ENCODE peak calls at places on chromosomes 7 and 10, in five cellular contexts. One of them, this sample, is unnamed.

GRCh38 chr10:516766-517165 is 172.7 kb downstream of the DIP2C start:
- ATAC-seq in HCT116: no peak
- ATAC-seq in GM23338: no peak
- ATAC-seq in Panc1: no peak
- ATAC-seq in HepG2: no peak
- ATAC-seq in this sample: no peak

GRCh38 chr10:68330852-68331454 is 911 bp upstream of the HNRNPH3 start:
- ATAC-seq in HCT116: no peak
- ATAC-seq in GM23338: peak
- ATAC-seq in Panc1: peak
- ATAC-seq in HepG2: no peak
- ATAC-seq in this sample: no peak

GRCh38 chr7:116653646-116654045 is 18.4 kb upstream of the MET start:
- ATAC-seq in HCT116: peak
- ATAC-seq in GM23338: no peak
- ATAC-seq in Panc1: peak
- ATAC-seq in HepG2: no peak
- ATAC-seq in this sample: no peak

GRCh38 chr7:25073451-25073850 is 51.6 kb downstream of the CYCS start:
- ATAC-seq in HCT116: no peak
- ATAC-seq in GM23338: no peak
- ATAC-seq in Panc1: no peak
- ATAC-seq in HepG2: peak
- ATAC-seq in this sample: no peak

GRCh38 chr10:118871244-118871865 is 116.6 kb upstream of the CACUL1 start:
- ATAC-seq in HCT116: no peak
- ATAC-seq in GM23338: no peak
- ATAC-seq in Panc1: no peak
- ATAC-seq in HepG2: no peak
- ATAC-seq in this sample: no peak

GRCh38 chr10:127163632-127164031 is 32.8 kb downstream of the INSYN2A start:
- ATAC-seq in HCT116: no peak
- ATAC-seq in GM23338: no peak
- ATAC-seq in Panc1: no peak
- ATAC-seq in HepG2: no peak
- ATAC-seq in this sample: no peak

GRCh38 chr7:142754681-142755575 is 5.7 kb downstream of the PRSS1 start:
- ATAC-seq in HCT116: no peak
- ATAC-seq in GM23338: no peak
- ATAC-seq in Panc1: no peak
- ATAC-seq in HepG2: peak
- ATAC-seq in this sample: no peak

GRCh38 chr10:119538632-119539358 is 3.7 kb downstream of the RGS10 start:
- ATAC-seq in HCT116: no peak
- ATAC-seq in GM23338: no peak
- ATAC-seq in Panc1: no peak
- ATAC-seq in HepG2: peak
- ATAC-seq in this sample: no peak

GRCh38 chr7:46034056-46034768 is 113.1 kb upstream of the IGFBP3 start:
- ATAC-seq in HCT116: no peak
- ATAC-seq in GM23338: no peak
- ATAC-seq in Panc1: no peak
- ATAC-seq in HepG2: no peak
- ATAC-seq in this sample: no peak

GRCh38 chr7:155662343-155663043 is 18.0 kb downstream of the RBM33 start:
- ATAC-seq in HCT116: no peak
- ATAC-seq in GM23338: peak
- ATAC-seq in Panc1: no peak
- ATAC-seq in HepG2: no peak
- ATAC-seq in this sample: no peak

GRCh38 chr7:64626083-64626469 is 39.9 kb upstream of the ZNF107 start:
- ATAC-seq in HCT116: no peak
- ATAC-seq in GM23338: no peak
- ATAC-seq in Panc1: no peak
- ATAC-seq in HepG2: no peak
- ATAC-seq in this sample: no peak

GRCh38 chr10:14581553-14581952 is 193.1 kb downstream of the FAM107B start:
- ATAC-seq in HCT116: no peak
- ATAC-seq in GM23338: no peak
- ATAC-seq in Panc1: no peak
- ATAC-seq in HepG2: no peak
- ATAC-seq in this sample: no peak

GRCh38 chr7:16660702-16661464 is 14.9 kb downstream of the BZW2 start:
- ATAC-seq in HCT116: peak
- ATAC-seq in GM23338: no peak
- ATAC-seq in Panc1: peak
- ATAC-seq in HepG2: peak
- ATAC-seq in this sample: no peak

GRCh38 chr10:36086976-36087726 is 445.1 kb upstream of the FZD8 start:
- ATAC-seq in HCT116: no peak
- ATAC-seq in GM23338: no peak
- ATAC-seq in Panc1: no peak
- ATAC-seq in HepG2: no peak
- ATAC-seq in this sample: no peak

GRCh38 chr7:22663319-22663718 is 63.7 kb upstream of the IL6 start:
- ATAC-seq in HCT116: no peak
- ATAC-seq in GM23338: no peak
- ATAC-seq in Panc1: no peak
- ATAC-seq in HepG2: no peak
- ATAC-seq in this sample: no peak

GRCh38 chr10:105797234-105797890 is 1156.3 kb downstream of the SORCS3 start:
- ATAC-seq in HCT116: peak
- ATAC-seq in GM23338: peak
- ATAC-seq in Panc1: no peak
- ATAC-seq in HepG2: peak
- ATAC-seq in this sample: no peak

GRCh38 chr10:109987413-109987812 is 20.4 kb upstream of the ADD3 start:
- ATAC-seq in HCT116: no peak
- ATAC-seq in GM23338: peak
- ATAC-seq in Panc1: no peak
- ATAC-seq in HepG2: peak
- ATAC-seq in this sample: no peak

GRCh38 chr10:133159950-133160812 is at the start of gene KNDC1:
- ATAC-seq in HCT116: peak
- ATAC-seq in GM23338: peak
- ATAC-seq in Panc1: peak
- ATAC-seq in HepG2: peak
- ATAC-seq in this sample: no peak

GRCh38 chr7:118580743-118581382 is 356.4 kb downstream of the ANKRD7 start:
- ATAC-seq in HCT116: no peak
- ATAC-seq in GM23338: no peak
- ATAC-seq in Panc1: no peak
- ATAC-seq in HepG2: no peak
- ATAC-seq in this sample: no peak

GRCh38 chr10:4051011-4051407 is 266.0 kb upstream of the KLF6 start:
- ATAC-seq in HCT116: no peak
- ATAC-seq in GM23338: no peak
- ATAC-seq in Panc1: no peak
- ATAC-seq in HepG2: no peak
- ATAC-seq in this sample: peak

GRCh38 chr7:30062587-30062986 is 34.4 kb downstream of the PLEKHA8 start:
- ATAC-seq in HCT116: peak
- ATAC-seq in GM23338: peak
- ATAC-seq in Panc1: peak
- ATAC-seq in HepG2: peak
- ATAC-seq in this sample: no peak

GRCh38 chr10:59234194-59234593 is 57.8 kb downstream of the PHYHIPL start:
- ATAC-seq in HCT116: no peak
- ATAC-seq in GM23338: no peak
- ATAC-seq in Panc1: no peak
- ATAC-seq in HepG2: no peak
- ATAC-seq in this sample: no peak

GRCh38 chr10:132544744-132545658 is 7.4 kb downstream of the INPP5A start:
- ATAC-seq in HCT116: no peak
- ATAC-seq in GM23338: no peak
- ATAC-seq in Panc1: peak
- ATAC-seq in HepG2: no peak
- ATAC-seq in this sample: no peak

GRCh38 chr7:117225536-117225935 is 97.3 kb downstream of the WNT2 start:
- ATAC-seq in HCT116: no peak
- ATAC-seq in GM23338: peak
- ATAC-seq in Panc1: no peak
- ATAC-seq in HepG2: no peak
- ATAC-seq in this sample: no peak

GRCh38 chr10:68938117-68938516 is 17.9 kb upstream of the DDX21 start:
- ATAC-seq in HCT116: no peak
- ATAC-seq in GM23338: no peak
- ATAC-seq in Panc1: peak
- ATAC-seq in HepG2: no peak
- ATAC-seq in this sample: no peak

GRCh38 chr7:148717266-148717793 is 18.6 kb downstream of the CUL1 start:
- ATAC-seq in HCT116: peak
- ATAC-seq in GM23338: no peak
- ATAC-seq in Panc1: no peak
- ATAC-seq in HepG2: no peak
- ATAC-seq in this sample: no peak

GRCh38 chr7:44042221-44042620 is 2.3 kb upstream of the DBNL start:
- ATAC-seq in HCT116: no peak
- ATAC-seq in GM23338: no peak
- ATAC-seq in Panc1: no peak
- ATAC-seq in HepG2: no peak
- ATAC-seq in this sample: no peak

GRCh38 chr10:109895095-109895818 is 28.1 kb downstream of the XPNPEP1 start:
- ATAC-seq in HCT116: no peak
- ATAC-seq in GM23338: no peak
- ATAC-seq in Panc1: peak
- ATAC-seq in HepG2: peak
- ATAC-seq in this sample: peak

GRCh38 chr10:8998751-8999150 is 944.3 kb downstream of the GATA3 start:
- ATAC-seq in HCT116: no peak
- ATAC-seq in GM23338: no peak
- ATAC-seq in Panc1: no peak
- ATAC-seq in HepG2: no peak
- ATAC-seq in this sample: no peak

GRCh38 chr7:157737151-157738063 is 400.6 kb downstream of the DNAJB6 start:
- ATAC-seq in HCT116: no peak
- ATAC-seq in GM23338: no peak
- ATAC-seq in Panc1: no peak
- ATAC-seq in HepG2: no peak
- ATAC-seq in this sample: peak

GRCh38 chr10:125151824-125152634 is 8.3 kb downstream of the CTBP2 start:
- ATAC-seq in HCT116: peak
- ATAC-seq in GM23338: peak
- ATAC-seq in Panc1: no peak
- ATAC-seq in HepG2: no peak
- ATAC-seq in this sample: no peak

GRCh38 chr7:75056476-75056875 is 17.1 kb downstream of the RCC1L start:
- ATAC-seq in HCT116: no peak
- ATAC-seq in GM23338: no peak
- ATAC-seq in Panc1: no peak
- ATAC-seq in HepG2: no peak
- ATAC-seq in this sample: peak

GRCh38 chr7:40644454-40645188 is 509.8 kb downstream of the SUGCT start:
- ATAC-seq in HCT116: no peak
- ATAC-seq in GM23338: no peak
- ATAC-seq in Panc1: no peak
- ATAC-seq in HepG2: peak
- ATAC-seq in this sample: no peak

GRCh38 chr7:74521855-74522254 is 68.1 kb downstream of the GTF2IRD1 start:
- ATAC-seq in HCT116: no peak
- ATAC-seq in GM23338: no peak
- ATAC-seq in Panc1: no peak
- ATAC-seq in HepG2: no peak
- ATAC-seq in this sample: no peak

GRCh38 chr7:77258014-77258413 is 58.4 kb upstream of the FGL2 start:
- ATAC-seq in HCT116: no peak
- ATAC-seq in GM23338: no peak
- ATAC-seq in Panc1: no peak
- ATAC-seq in HepG2: no peak
- ATAC-seq in this sample: no peak

GRCh38 chr7:126213876-126214275 is 1038.9 kb downstream of the GRM8 start:
- ATAC-seq in HCT116: no peak
- ATAC-seq in GM23338: no peak
- ATAC-seq in Panc1: no peak
- ATAC-seq in HepG2: no peak
- ATAC-seq in this sample: no peak
- H3K27ac ChIP-seq in HCT116: no peak
- H3K27ac ChIP-seq in GM23338: no peak
- H3K27ac ChIP-seq in Panc1: no peak
- H3K27ac ChIP-seq in HepG2: no peak
- H3K27ac ChIP-seq in this sample: no peak

GRCh38 chr10:48814933-48815332 is 124.7 kb downstream of the LRRC18 start:
- ATAC-seq in HCT116: no peak
- ATAC-seq in GM23338: no peak
- ATAC-seq in Panc1: no peak
- ATAC-seq in HepG2: no peak
- ATAC-seq in this sample: no peak

GRCh38 chr10:48818861-48819490 is 120.7 kb downstream of the LRRC18 start:
- ATAC-seq in HCT116: no peak
- ATAC-seq in GM23338: no peak
- ATAC-seq in Panc1: no peak
- ATAC-seq in HepG2: no peak
- ATAC-seq in this sample: no peak

GRCh38 chr10:48820231-48820630 is 119.4 kb downstream of the LRRC18 start:
- ATAC-seq in HCT116: no peak
- ATAC-seq in GM23338: no peak
- ATAC-seq in Panc1: no peak
- ATAC-seq in HepG2: no peak
- ATAC-seq in this sample: no peak

GRCh38 chr10:48819806-48820205 is 119.8 kb downstream of the LRRC18 start:
- ATAC-seq in HCT116: no peak
- ATAC-seq in GM23338: no peak
- ATAC-seq in Panc1: no peak
- ATAC-seq in HepG2: no peak
- ATAC-seq in this sample: no peak

DNA sequence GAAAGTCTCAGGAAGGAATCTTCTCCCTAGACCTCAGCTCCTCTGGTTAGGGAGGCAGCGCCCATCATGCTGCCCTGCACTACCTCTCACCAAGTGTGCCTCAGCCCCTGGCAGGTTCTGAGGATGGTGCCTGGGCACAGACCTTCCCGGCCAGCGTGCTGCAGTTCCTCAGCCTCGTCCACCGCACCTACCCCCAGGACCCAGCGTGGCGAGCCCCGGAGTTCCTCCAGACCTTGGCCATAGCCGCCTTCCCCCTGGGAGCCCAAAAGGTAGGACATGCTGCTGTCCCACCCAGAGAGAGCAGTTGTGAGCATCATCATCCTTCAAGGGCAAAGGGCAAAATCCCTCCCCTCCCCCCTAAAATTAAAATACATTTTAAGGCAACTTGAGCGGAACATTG is 122.5 kb downstream of the LRRC18 start:
- ATAC-seq in HCT116: no peak
- ATAC-seq in GM23338: no peak
- ATAC-seq in Panc1: no peak
- ATAC-seq in HepG2: no peak
- ATAC-seq in this sample: no peak
- TF ChIP-seq CTCF in HCT116: no peak
- TF ChIP-seq CTCF in GM23338: no peak
- TF ChIP-seq CTCF in Panc1: no peak
- TF ChIP-seq CTCF in HepG2: no peak
- TF ChIP-seq CTCF in this sample: no peak

GRCh38 chr10:94461503-94461902 is 59.2 kb downstream of the TBC1D12 start:
- ATAC-seq in HCT116: no peak
- ATAC-seq in GM23338: no peak
- ATAC-seq in Panc1: no peak
- ATAC-seq in HepG2: no peak
- ATAC-seq in this sample: no peak
- TF ChIP-seq POLR2AphosphoS5 in HCT116: no peak
- TF ChIP-seq POLR2AphosphoS5 in GM23338: no peak
- TF ChIP-seq POLR2AphosphoS5 in Panc1: no peak
- TF ChIP-seq POLR2AphosphoS5 in HepG2: no peak
- TF ChIP-seq POLR2AphosphoS5 in this sample: no peak

GRCh38 chr7:139914306-139914747 is 85.3 kb downstream of the TBXAS1 start:
- ATAC-seq in HCT116: no peak
- ATAC-seq in GM23338: no peak
- ATAC-seq in Panc1: no peak
- ATAC-seq in HepG2: no peak
- ATAC-seq in this sample: no peak
- H3K27ac ChIP-seq in HCT116: no peak
- H3K27ac ChIP-seq in GM23338: no peak
- H3K27ac ChIP-seq in Panc1: peak
- H3K27ac ChIP-seq in HepG2: no peak
- H3K27ac ChIP-seq in this sample: no peak

This sample was measured in gastroesophageal sphincter.